ENCODE peak calls at places on chromosomes 11 and 22, in nine cellular contexts. U is stimulated activated CD8-positive, alpha-beta memory T cell treated with anti-CD3 and anti-CD28 coated beads, Interleukin-15, amount 100 ng/mL, for 1 hour; X is sciatic nerve; O is GM20000; S is activated T-cell treated with anti-CD3 and anti-CD28 coated beads, Interleukin-2, amount 50 U/mL, for 72 hours; A is D341Med; G is anterior cingulate cortex; N is A549; P is EL. D is an unnamed sample.
A peak's percentile ranks its signal among the peaks of the same experiment; 100 is the strongest.

GRCh38 chr11:59053387-59053786 is 32.7 kb upstream of the GLYATL1B start:
- DNase-seq in G (peak; percentile 26), U (peak; percentile 77), X (peak; percentile 82), N (no peak), O (peak; percentile 40), A (no peak), S (peak; percentile 78), P (peak; percentile 57), D (no peak)

GRCh38 chr11:116110802-116111201 is 606.6 kb upstream of the CADM1 start:
- DNase-seq in U (no peak), G (no peak), O (no peak), A (no peak), X (no peak), P (no peak), S (no peak), N (no peak), D (no peak)

GRCh38 chr22:42217019-42217751 is 53.3 kb downstream of the TCF20 start:
- DNase-seq in S (peak; percentile 21), N (no peak), X (no peak), U (no peak), O (peak; percentile 49), G (no peak), A (no peak), P (no peak), D (no peak)

GRCh38 chr11:69957849-69958248 is 120.3 kb upstream of the ANO1 start:
- DNase-seq in A (no peak), N (no peak), U (no peak), G (no peak), P (no peak), O (no peak), S (no peak), X (no peak), D (no peak)

GRCh38 chr11:31725176-31725575 is 85.9 kb downstream of the PAX6 start:
- DNase-seq in P (peak; percentile 2), U (no peak), G (no peak), O (no peak), S (no peak), X (no peak), N (no peak), A (no peak), D (no peak)

GRCh38 chr11:2810401-2811205 is 75.0 kb downstream of the CDKN1C start:
- DNase-seq in P (no peak), O (no peak), A (no peak), N (no peak), X (peak; percentile 57), G (no peak), U (no peak), S (no peak), D (no peak)

GRCh38 chr22:18064636-18065035 is 13.2 kb upstream of the PEX26 start:
- DNase-seq in U (no peak), G (no peak), S (no peak), N (no peak), P (no peak), A (no peak), X (no peak), O (no peak), D (no peak)

GRCh38 chr11:80424012-80424695 is 983.3 kb upstream of the TENM4 start:
- DNase-seq in G (no peak), U (no peak), A (no peak), X (no peak), O (no peak), P (no peak), S (no peak), N (no peak), D (no peak)

GRCh38 chr22:41256254-41256897 is 15.6 kb upstream of the CHADL start:
- DNase-seq in X (no peak), A (no peak), N (peak; percentile 59), P (peak; percentile 70), O (no peak), U (no peak), S (no peak), G (no peak), D (no peak)

D was measured in NCI-H1048.